ENCODE peak calls at places on chromosomes 16 and 17, in seven cellular contexts. B is neural crest cell, H is GM12865, J is NCI-H460, M is IMR-90, D is fibroblast of villous mesenchyme, A is DMS153. C is an unnamed sample.

GRCh38 chr17:76304226-76305134 is 3.6 kb downstream of the QRICH2 start:
- DNase-seq in J (no peak), B (no peak), A (no peak), D (no peak), M (no peak), H (no peak), C (no peak)

GRCh38 chr17:57138956-57139576 is 54.0 kb downstream of the AKAP1 start:
- DNase-seq in H (peak; percentile 29), M (peak; percentile 22), J (no peak), B (no peak), D (peak; percentile 21), A (no peak), C (peak; percentile 44)

GRCh38 chr17:42114118-42114517 is 1.6 kb upstream of the DHX58 start:
- DNase-seq in B (no peak), M (no peak), J (no peak), H (no peak), D (no peak), A (no peak), C (no peak)

GRCh38 chr17:32266389-32267269 is 997 bp downstream of the RHBDL3 start:
- DNase-seq in B (peak; percentile 41), D (no peak), A (no peak), J (no peak), M (no peak), H (no peak), C (no peak)

GRCh38 chr17:34581446-34582184 is 2.2 kb downstream of the TMEM132E start:
- DNase-seq in B (no peak), J (no peak), M (no peak), H (no peak), D (no peak), A (no peak), C (no peak)

GRCh38 chr17:58268774-58269556 is 11.8 kb downstream of the MPO start:
- DNase-seq in H (no peak), B (no peak), D (no peak), A (no peak), M (no peak), J (no peak), C (no peak)

GRCh38 chr17:74888440-74888839 is 5.0 kb downstream of the FADS6 start:
- DNase-seq in J (no peak), H (no peak), D (no peak), A (no peak), B (no peak), M (no peak), C (no peak)

GRCh38 chr17:50176559-50177471 is 11.0 kb downstream of the SGCA start:
- DNase-seq in H (no peak), A (no peak), M (no peak), D (peak; percentile 18), B (no peak), J (no peak), C (no peak)

GRCh38 chr16:71933913-71934696 is 38.8 kb downstream of the IST1 start:
- DNase-seq in D (no peak), A (no peak), M (peak; percentile 79), J (no peak), B (no peak), H (no peak), C (peak; percentile 36)

GRCh38 chr16:57128787-57129389 is 36.5 kb downstream of the CPNE2 start:
- DNase-seq in A (no peak), D (no peak), B (no peak), J (no peak), M (no peak), H (peak; percentile 63), C (no peak)